ENCODE peak calls at places on chromosomes 4 and X, in five cellular contexts. Z is cardiac muscle cell; C is right lobe of liver; Y is NCI-H1436; B is stimulated activated naive B cell treated with anti-CD40 and anti-IgM and Interleukin-4, amounts not matched to agents 10 μg/mL and 1 μg/mL and 100 μg/mL, for 72 hours. X is an unnamed sample.

GRCh38 chrX:140087865-140088264 is 122.5 kb upstream of the CXorf66 start:
- DNase-seq in Z (no peak), C (no peak), Y (no peak), B (no peak), X (no peak)

GRCh38 chr4:85569730-85570299 is 94.9 kb downstream of the ARHGAP24 start:
- DNase-seq in B (no peak), Z (no peak), C (no peak), Y (no peak), X (no peak)

GRCh38 chrX:8927066-8927465 is 106.9 kb downstream of the FAM9B start:
- DNase-seq in B (no peak), Y (no peak), Z (no peak), C (no peak), X (no peak)

GRCh38 chr4:95505149-95505548 is 43.6 kb downstream of the UNC5C start:
- DNase-seq in C (no peak), Z (peak), B (no peak), Y (no peak), X (no peak)

GRCh38 chrX:71070531-71070930 is 2.4 kb upstream of the SNX12 start:
- DNase-seq in Y (no peak), C (no peak), Z (no peak), B (no peak), X (no peak)

GRCh38 chr4:113979157-113979972 is at the start of gene ARSJ:
- DNase-seq in B (no peak), Z (peak), Y (no peak), C (peak), X (peak)

GRCh38 chr4:4182835-4183568 is 43.7 kb downstream of the OTOP1 start:
- DNase-seq in C (peak), B (no peak), Z (peak), Y (no peak), X (no peak)

GRCh38 chr4:177938226-177938625 is 496.0 kb upstream of the AGA start:
- DNase-seq in C (no peak), Z (no peak), B (no peak), Y (no peak), X (no peak)

GRCh38 chr4:39406763-39407583 is at the start of gene KLB:
- DNase-seq in B (no peak), Z (peak), Y (no peak), C (peak), X (no peak)

GRCh38 chrX:150362599-150363481 is at the start of gene MAMLD1:
- DNase-seq in B (peak), Z (peak), Y (no peak), C (peak), X (peak)

GRCh38 chr4:85603437-85604336 is 128.7 kb downstream of the ARHGAP24 start:
- DNase-seq in C (no peak), Z (peak), Y (no peak), B (no peak), X (no peak)

GRCh38 chr4:13989496-13989895 is 362.0 kb upstream of the BOD1L1 start:
- DNase-seq in C (no peak), Z (peak), Y (no peak), B (no peak), X (no peak)

GRCh38 chrX:40473460-40474204 is 107.1 kb upstream of the ATP6AP2 start:
- DNase-seq in B (no peak), C (no peak), Z (no peak), Y (no peak), X (no peak)

GRCh38 chr4:38242110-38242509 is 281.9 kb downstream of the PTTG2 start:
- DNase-seq in Y (no peak), Z (no peak), B (no peak), C (no peak), X (no peak)

GRCh38 chr4:173044340-173044739 is 124.3 kb upstream of the GALNT7 start:
- DNase-seq in C (no peak), B (no peak), Y (no peak), Z (no peak), X (no peak)

GRCh38 chr4:156321203-156321602 is 367.5 kb upstream of the CTSO start:
- DNase-seq in Z (peak), C (no peak), Y (no peak), B (no peak), X (no peak)

GRCh38 chr4:11720292-11720691 is 291.6 kb upstream of the HS3ST1 start:
- DNase-seq in Y (no peak), B (no peak), C (no peak), Z (peak), X (no peak)

GRCh38 chr4:76546282-76547166 is 111.5 kb downstream of the SHROOM3 start:
- DNase-seq in C (no peak), Z (peak), B (no peak), Y (no peak), X (no peak)

GRCh38 chrX:22628275-22628674 is 355.6 kb downstream of the CBLL2 start:
- DNase-seq in B (no peak), C (no peak), Z (no peak), Y (no peak), X (no peak)